ENCODE peak calls at places on chromosomes 11 and 22, in four cellular contexts. One of them, this sample, is unnamed.

GRCh38 chr11:75592699-75593098 is 30.6 kb downstream of the SERPINH1 start:
- DNase-seq in endothelial cell: no peak
- DNase-seq in NCI-H460: no peak
- DNase-seq in kidney: no peak
- DNase-seq in this sample: no peak

GRCh38 chr22:42905702-42906183 is 48.7 kb upstream of the ARFGAP3 start:
- DNase-seq in endothelial cell: no peak
- DNase-seq in NCI-H460: no peak
- DNase-seq in kidney: peak
- DNase-seq in this sample: no peak

GRCh38 chr11:126874276-126874675 is 126.3 kb downstream of the KIRREL3 start:
- DNase-seq in NCI-H460: no peak
- DNase-seq in kidney: no peak
- DNase-seq in endothelial cell: no peak
- DNase-seq in this sample: no peak

GRCh38 chr22:44026630-44027511 is 2.8 kb downstream of the PARVB start:
- DNase-seq in endothelial cell: peak
- DNase-seq in NCI-H460: no peak
- DNase-seq in kidney: peak
- DNase-seq in this sample: no peak

GRCh38 chr22:40019100-40019499 is 24.3 kb downstream of the FAM83F start:
- DNase-seq in kidney: no peak
- DNase-seq in NCI-H460: no peak
- DNase-seq in endothelial cell: no peak
- DNase-seq in this sample: no peak

GRCh38 chr11:117201906-117202305 is 2.7 kb downstream of the TAGLN start:
- DNase-seq in kidney: no peak
- DNase-seq in NCI-H460: no peak
- DNase-seq in endothelial cell: no peak
- DNase-seq in this sample: no peak

GRCh38 chr22:19607198-19608113 is 83.2 kb upstream of the CLDN5 start:
- DNase-seq in endothelial cell: peak
- DNase-seq in NCI-H460: no peak
- DNase-seq in kidney: no peak
- DNase-seq in this sample: no peak

GRCh38 chr22:19526702-19527111 is 2.5 kb upstream of the CLDN5 start:
- DNase-seq in NCI-H460: no peak
- DNase-seq in kidney: no peak
- DNase-seq in endothelial cell: no peak
- DNase-seq in this sample: no peak

GRCh38 chr22:22171357-22172218 is 73.0 kb upstream of the VPREB1 start:
- DNase-seq in endothelial cell: peak
- DNase-seq in NCI-H460: no peak
- DNase-seq in kidney: no peak
- DNase-seq in this sample: no peak

GRCh38 chr11:74696932-74697687 is 34.1 kb downstream of the CHRDL2 start:
- DNase-seq in NCI-H460: no peak
- DNase-seq in kidney: peak
- DNase-seq in endothelial cell: peak
- DNase-seq in this sample: no peak

This sample was measured in retina.